ENCODE peak calls at places on chromosome 1, in eight cellular contexts. F, T, P, H, L, D, K and V are unnamed samples.

GRCh38 chr1:108570128-108570527 is 10.2 kb downstream of the EEIG2 start:
- DNase-seq in F (peak), T (no peak), P (no peak), H (no peak), L (no peak), D (no peak), K (peak), V (peak)

GRCh38 chr1:17405898-17406759 is 33.3 kb downstream of the RCC2 start:
- DNase-seq in F (peak), T (peak), P (peak), H (peak), L (peak), D (peak), K (peak), V (peak)

GRCh38 chr1:25170439-25170838 is 61.9 kb downstream of the SYF2 start:
- DNase-seq in F (no peak), T (no peak), P (no peak), H (no peak), L (no peak), D (no peak), K (no peak), V (no peak)

GRCh38 chr1:160256396-160257046 is 5.8 kb downstream of the DCAF8 start:
- DNase-seq in F (no peak), T (no peak), P (no peak), H (no peak), L (no peak), D (peak), K (peak), V (peak)

GRCh38 chr1:31007462-31007991 is 58.0 kb downstream of the PUM1 start:
- DNase-seq in F (no peak), T (peak), P (no peak), H (no peak), L (no peak), D (peak), K (peak), V (no peak)

GRCh38 chr1:45305231-45305630 is 21.5 kb upstream of the HPDL start:
- DNase-seq in F (no peak), T (no peak), P (no peak), H (no peak), L (no peak), D (no peak), K (no peak), V (no peak)

GRCh38 chr1:152013664-152014237 is 20.1 kb upstream of the S100A10 start:
- DNase-seq in F (no peak), T (peak), P (no peak), H (peak), L (no peak), D (peak), K (peak), V (peak)

GRCh38 chr1:46558141-46558963 is 6.9 kb upstream of the KNCN start:
- DNase-seq in F (no peak), T (no peak), P (peak), H (no peak), L (no peak), D (no peak), K (no peak), V (no peak)

GRCh38 chr1:167666416-167666815 is 36.4 kb downstream of the RCSD1 start:
- DNase-seq in F (no peak), T (no peak), P (no peak), H (no peak), L (no peak), D (no peak), K (peak), V (no peak)

GRCh38 chr1:166283600-166283999 is 116.8 kb upstream of the FAM78B start:
- DNase-seq in F (no peak), T (no peak), P (no peak), H (no peak), L (no peak), D (no peak), K (no peak), V (no peak)

GRCh38 chr1:18091660-18092446 is 15.7 kb upstream of the IGSF21 start:
- DNase-seq in F (no peak), T (no peak), P (no peak), H (no peak), L (peak), D (no peak), K (peak), V (no peak)

GRCh38 chr1:219699870-219700269 is 87.0 kb upstream of the ZC3H11B start:
- DNase-seq in F (no peak), T (no peak), P (no peak), H (no peak), L (no peak), D (no peak), K (peak), V (no peak)

GRCh38 chr1:58779837-58780585 is 3.8 kb downstream of the JUN start:
- DNase-seq in F (peak), T (peak), P (no peak), H (peak), L (no peak), D (peak), K (peak), V (peak)

GRCh38 chr1:63877816-63878215 is 104.0 kb downstream of the ROR1 start:
- DNase-seq in F (no peak), T (no peak), P (no peak), H (no peak), L (no peak), D (no peak), K (peak), V (no peak)

DNA sequence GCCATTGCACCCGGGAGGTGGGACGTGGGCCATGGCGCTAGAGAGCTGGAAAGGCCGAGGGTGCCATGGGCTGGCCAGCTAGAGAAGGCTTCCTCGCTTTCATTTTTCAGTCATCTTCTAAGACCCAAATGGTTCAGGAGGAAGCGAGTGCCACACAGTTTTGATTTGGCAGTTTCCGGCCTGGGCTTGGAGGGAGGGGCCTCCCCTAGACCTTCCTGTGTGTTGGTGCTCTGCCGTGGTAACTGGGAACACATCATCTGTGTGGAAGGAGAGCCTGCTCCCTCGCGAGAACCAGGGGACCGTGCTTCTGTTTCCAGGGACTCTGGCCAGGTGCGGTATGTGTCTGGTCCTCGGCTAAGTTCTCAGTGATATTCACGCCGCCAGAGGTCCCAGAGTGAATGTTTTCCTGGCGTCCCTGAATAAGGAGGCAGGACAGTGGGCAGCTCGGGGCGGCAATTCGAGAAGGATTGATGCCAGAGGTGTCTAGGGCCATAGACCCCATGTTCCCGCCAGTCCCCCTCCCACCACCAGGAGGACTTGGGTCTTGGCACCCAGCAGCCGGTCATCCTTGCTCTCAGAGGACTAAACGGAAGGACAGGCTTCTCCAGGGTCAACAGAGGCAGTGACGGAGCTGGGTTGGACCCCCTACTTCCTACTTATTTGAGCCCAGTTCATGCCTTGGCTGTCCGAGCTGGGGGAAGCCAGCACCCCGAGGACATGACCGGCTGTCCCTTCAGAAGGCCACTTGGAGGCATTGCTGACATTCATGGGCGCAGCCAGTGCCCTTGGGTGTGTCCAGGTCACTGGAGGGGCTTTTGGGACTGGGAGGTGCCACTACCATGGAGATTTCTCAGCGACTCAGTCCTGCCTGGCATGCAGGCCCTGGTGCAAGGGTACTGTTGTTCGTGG is 2.7 kb upstream of the NPHP4 start:
- DNase-seq in F (no peak), T (no peak), P (peak), H (peak), L (no peak), D (no peak), K (no peak), V (no peak)
- TF ChIP-seq POLR2A in F (no peak), T (no peak), P (no peak), H (no peak), L (no peak), D (no peak), K (no peak), V (no peak)

GRCh38 chr1:154186852-154187501 is 4.9 kb downstream of the TPM3 start:
- DNase-seq in F (no peak), T (no peak), P (no peak), H (no peak), L (no peak), D (no peak), K (no peak), V (peak)

GRCh38 chr1:154193821-154194220 is 1.9 kb upstream of the TPM3 start:
- DNase-seq in F (peak), T (no peak), P (no peak), H (no peak), L (no peak), D (no peak), K (no peak), V (no peak)

GRCh38 chr1:154192476-154192875 is 576 bp upstream of the TPM3 start:
- DNase-seq in F (no peak), T (no peak), P (no peak), H (no peak), L (no peak), D (no peak), K (no peak), V (no peak)

GRCh38 chr1:154190550-154190949 is 1.4 kb downstream of the TPM3 start:
- DNase-seq in F (peak), T (no peak), P (no peak), H (no peak), L (no peak), D (peak), K (peak), V (no peak)

GRCh38 chr1:154191990-154192450 is at the start of gene TPM3:
- DNase-seq in F (no peak), T (no peak), P (no peak), H (no peak), L (no peak), D (peak), K (no peak), V (no peak)
- TF ChIP-seq POLR2A in F (no peak), T (no peak), P (no peak), H (no peak), L (no peak), D (no peak), K (no peak), V (no peak)

GRCh38 chr1:88204768-88205167 is 479.3 kb upstream of the PKN2 start:
- DNase-seq in F (no peak), T (no peak), P (no peak), H (no peak), L (no peak), D (no peak), K (no peak), V (no peak)
- TF ChIP-seq POLR2A in F (no peak), T (no peak), P (no peak), H (no peak), L (no peak), D (no peak), K (no peak), V (no peak)

GRCh38 chr1:101025680-101026393 is at the start of gene DPH5:
- DNase-seq in F (peak), T (peak), P (peak), H (peak), L (peak), D (peak), K (peak), V (peak)
- TF ChIP-seq POLR2A in F (peak), T (no peak), P (no peak), H (peak), L (no peak), D (peak), K (peak), V (peak)